ENCODE peak calls at places on chromosomes 13 and 19, in six cellular contexts. One of them, this sample, is unnamed.
A peak's percentile ranks its signal among the peaks of the same experiment; 100 is the strongest.

GRCh38 chr13:36907266-36907665 is 12.8 kb downstream of the SMAD9 start:
- DNase-seq in MM.1S: no peak
- DNase-seq in thoracic aorta: no peak
- DNase-seq in foreskin fibroblast: no peak
- DNase-seq in fibroblast of mammary gland: no peak
- DNase-seq in stomach: no peak
- DNase-seq in this sample: no peak

GRCh38 chr19:56765107-56765506 is 75.4 kb downstream of the PEG3 start:
- DNase-seq in MM.1S: no peak
- DNase-seq in thoracic aorta: no peak
- DNase-seq in foreskin fibroblast: peak; percentile 28
- DNase-seq in fibroblast of mammary gland: peak; percentile 7
- DNase-seq in stomach: peak; percentile 30
- DNase-seq in this sample: peak; percentile 23

GRCh38 chr13:108609353-108609752 is 20.1 kb upstream of the MYO16 start:
- DNase-seq in MM.1S: peak; percentile 24
- DNase-seq in thoracic aorta: no peak
- DNase-seq in foreskin fibroblast: peak; percentile 27
- DNase-seq in fibroblast of mammary gland: peak; percentile 45
- DNase-seq in stomach: no peak
- DNase-seq in this sample: no peak

GRCh38 chr13:47044842-47045241 is 148.0 kb upstream of the HTR2A start:
- DNase-seq in MM.1S: no peak
- DNase-seq in thoracic aorta: no peak
- DNase-seq in foreskin fibroblast: peak; percentile 37
- DNase-seq in fibroblast of mammary gland: peak; percentile 82
- DNase-seq in stomach: no peak
- DNase-seq in this sample: no peak

GRCh38 chr19:15129856-15130580 is 22.8 kb downstream of the SYDE1 start:
- DNase-seq in MM.1S: no peak
- DNase-seq in thoracic aorta: no peak
- DNase-seq in foreskin fibroblast: no peak
- DNase-seq in fibroblast of mammary gland: no peak
- DNase-seq in stomach: no peak
- DNase-seq in this sample: no peak

GRCh38 chr13:67235265-67235664 is 5.1 kb upstream of the PCDH9 start:
- DNase-seq in MM.1S: no peak
- DNase-seq in thoracic aorta: no peak
- DNase-seq in foreskin fibroblast: no peak
- DNase-seq in fibroblast of mammary gland: no peak
- DNase-seq in stomach: no peak
- DNase-seq in this sample: no peak

GRCh38 chr19:2428027-2428690 is 773 bp upstream of the TIMM13 start:
- DNase-seq in MM.1S: no peak
- DNase-seq in thoracic aorta: no peak
- DNase-seq in foreskin fibroblast: peak; percentile 69
- DNase-seq in fibroblast of mammary gland: peak; percentile 47
- DNase-seq in stomach: peak; percentile 41
- DNase-seq in this sample: no peak

GRCh38 chr13:114148521-114148855 is 16.1 kb upstream of the RASA3 start:
- DNase-seq in MM.1S: peak; percentile 93
- DNase-seq in thoracic aorta: no peak
- DNase-seq in foreskin fibroblast: no peak
- DNase-seq in fibroblast of mammary gland: no peak
- DNase-seq in stomach: peak; percentile 51
- DNase-seq in this sample: no peak

GRCh38 chr19:23762884-23763711 is 4.4 kb upstream of the ZNF681 start:
- DNase-seq in MM.1S: no peak
- DNase-seq in thoracic aorta: no peak
- DNase-seq in foreskin fibroblast: peak; percentile 34
- DNase-seq in fibroblast of mammary gland: peak; percentile 25
- DNase-seq in stomach: peak; percentile 90
- DNase-seq in this sample: peak; percentile 78

GRCh38 chr19:50206191-50206590 is 2.8 kb downstream of the MYH14 start:
- DNase-seq in MM.1S: no peak
- DNase-seq in thoracic aorta: no peak
- DNase-seq in foreskin fibroblast: no peak
- DNase-seq in fibroblast of mammary gland: no peak
- DNase-seq in stomach: no peak
- DNase-seq in this sample: no peak

GRCh38 chr13:99654076-99654475 is 152.8 kb downstream of the TM9SF2 start:
- DNase-seq in MM.1S: no peak
- DNase-seq in thoracic aorta: no peak
- DNase-seq in foreskin fibroblast: no peak
- DNase-seq in fibroblast of mammary gland: no peak
- DNase-seq in stomach: no peak
- DNase-seq in this sample: no peak

GRCh38 chr13:51981355-51981754 is 29.9 kb downstream of the ATP7B start:
- DNase-seq in MM.1S: no peak
- DNase-seq in thoracic aorta: no peak
- DNase-seq in foreskin fibroblast: no peak
- DNase-seq in fibroblast of mammary gland: no peak
- DNase-seq in stomach: no peak
- DNase-seq in this sample: no peak

GRCh38 chr19:1605236-1606137 is at the start of gene UQCR11:
- DNase-seq in MM.1S: peak; percentile 99
- DNase-seq in thoracic aorta: peak; percentile 90
- DNase-seq in foreskin fibroblast: peak; percentile 97
- DNase-seq in fibroblast of mammary gland: peak; percentile 95
- DNase-seq in stomach: peak; percentile 96
- DNase-seq in this sample: peak; percentile 87

GRCh38 chr19:44644391-44645016 is 794 bp downstream of the PVR start:
- DNase-seq in MM.1S: no peak
- DNase-seq in thoracic aorta: no peak
- DNase-seq in foreskin fibroblast: peak; percentile 56
- DNase-seq in fibroblast of mammary gland: peak; percentile 34
- DNase-seq in stomach: no peak
- DNase-seq in this sample: no peak

GRCh38 chr13:112962911-112963625 is 5.9 kb upstream of the MCF2L start:
- DNase-seq in MM.1S: no peak
- DNase-seq in thoracic aorta: no peak
- DNase-seq in foreskin fibroblast: no peak
- DNase-seq in fibroblast of mammary gland: no peak
- DNase-seq in stomach: no peak
- DNase-seq in this sample: no peak

GRCh38 chr19:7654401-7654800 is 14.4 kb upstream of the RETN start:
- DNase-seq in MM.1S: no peak
- DNase-seq in thoracic aorta: no peak
- DNase-seq in foreskin fibroblast: peak; percentile 65
- DNase-seq in fibroblast of mammary gland: peak; percentile 7
- DNase-seq in stomach: no peak
- DNase-seq in this sample: no peak

GRCh38 chr13:44068737-44069136 is 189.0 kb downstream of the LACC1 start:
- DNase-seq in MM.1S: no peak
- DNase-seq in thoracic aorta: no peak
- DNase-seq in foreskin fibroblast: peak; percentile 58
- DNase-seq in fibroblast of mammary gland: peak; percentile 82
- DNase-seq in stomach: no peak
- DNase-seq in this sample: no peak

GRCh38 chr13:69935043-69935442 is 172.6 kb upstream of the ATXN8OS start:
- DNase-seq in MM.1S: peak; percentile 61
- DNase-seq in thoracic aorta: no peak
- DNase-seq in foreskin fibroblast: no peak
- DNase-seq in fibroblast of mammary gland: no peak
- DNase-seq in stomach: no peak
- DNase-seq in this sample: no peak

GRCh38 chr13:58630794-58631193 is 999.2 kb downstream of the PCDH17 start:
- DNase-seq in MM.1S: no peak
- DNase-seq in thoracic aorta: no peak
- DNase-seq in foreskin fibroblast: no peak
- DNase-seq in fibroblast of mammary gland: no peak
- DNase-seq in stomach: no peak
- DNase-seq in this sample: no peak

GRCh38 chr19:45711851-45712698 is 18.6 kb downstream of the FBXO46 start:
- DNase-seq in MM.1S: no peak
- DNase-seq in thoracic aorta: no peak
- DNase-seq in foreskin fibroblast: no peak
- DNase-seq in fibroblast of mammary gland: no peak
- DNase-seq in stomach: no peak
- DNase-seq in this sample: no peak

GRCh38 chr13:100566543-100566942 is 22.0 kb downstream of the GGACT start:
- DNase-seq in MM.1S: no peak
- DNase-seq in thoracic aorta: no peak
- DNase-seq in foreskin fibroblast: peak; percentile 38
- DNase-seq in fibroblast of mammary gland: peak; percentile 38
- DNase-seq in stomach: no peak
- DNase-seq in this sample: no peak

GRCh38 chr19:13985771-13986347 is 20.3 kb downstream of the RFX1 start:
- DNase-seq in MM.1S: peak; percentile 35
- DNase-seq in thoracic aorta: no peak
- DNase-seq in foreskin fibroblast: no peak
- DNase-seq in fibroblast of mammary gland: no peak
- DNase-seq in stomach: no peak
- DNase-seq in this sample: no peak

GRCh38 chr19:5504115-5504514 is 48.9 kb downstream of the ZNRF4 start:
- DNase-seq in MM.1S: no peak
- DNase-seq in thoracic aorta: no peak
- DNase-seq in foreskin fibroblast: no peak
- DNase-seq in fibroblast of mammary gland: no peak
- DNase-seq in stomach: no peak
- DNase-seq in this sample: no peak

GRCh38 chr13:110089100-110089499 is 217.9 kb downstream of the COL4A1 start:
- DNase-seq in MM.1S: no peak
- DNase-seq in thoracic aorta: no peak
- DNase-seq in foreskin fibroblast: no peak
- DNase-seq in fibroblast of mammary gland: no peak
- DNase-seq in stomach: no peak
- DNase-seq in this sample: no peak

GRCh38 chr13:110092869-110093268 is 214.1 kb downstream of the COL4A1 start:
- DNase-seq in MM.1S: no peak
- DNase-seq in thoracic aorta: no peak
- DNase-seq in foreskin fibroblast: peak; percentile 77
- DNase-seq in fibroblast of mammary gland: peak; percentile 68
- DNase-seq in stomach: no peak
- DNase-seq in this sample: no peak

DNA sequence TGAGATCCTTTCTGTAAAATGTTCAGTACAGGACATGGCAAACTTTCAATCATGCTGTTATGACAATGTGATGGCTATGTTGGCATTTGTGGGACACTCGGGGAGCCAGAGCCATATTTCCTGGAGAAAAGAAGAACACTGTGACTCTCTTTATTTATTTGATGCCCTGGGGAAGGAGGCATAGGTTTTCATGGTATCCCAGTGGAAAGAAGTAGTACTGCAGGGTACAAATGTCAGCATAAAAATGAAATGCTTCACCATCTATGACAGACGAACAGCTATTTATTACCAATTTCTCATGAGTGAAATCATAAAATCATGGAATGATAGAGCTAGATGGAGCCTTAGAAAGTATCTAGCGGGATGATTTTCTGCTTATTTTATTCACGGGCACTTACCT is 217.1 kb downstream of the COL4A1 start:
- DNase-seq in MM.1S: no peak
- DNase-seq in thoracic aorta: no peak
- DNase-seq in foreskin fibroblast: peak; percentile 21
- DNase-seq in fibroblast of mammary gland: no peak
- DNase-seq in stomach: no peak
- DNase-seq in this sample: no peak
- TF ChIP-seq CTCF in MM.1S: peak; percentile 28
- TF ChIP-seq CTCF in thoracic aorta: peak; percentile 28
- TF ChIP-seq CTCF in foreskin fibroblast: peak; percentile 6
- TF ChIP-seq CTCF in fibroblast of mammary gland: peak; percentile 52
- TF ChIP-seq CTCF in stomach: no peak
- TF ChIP-seq CTCF in this sample: no peak

DNA sequence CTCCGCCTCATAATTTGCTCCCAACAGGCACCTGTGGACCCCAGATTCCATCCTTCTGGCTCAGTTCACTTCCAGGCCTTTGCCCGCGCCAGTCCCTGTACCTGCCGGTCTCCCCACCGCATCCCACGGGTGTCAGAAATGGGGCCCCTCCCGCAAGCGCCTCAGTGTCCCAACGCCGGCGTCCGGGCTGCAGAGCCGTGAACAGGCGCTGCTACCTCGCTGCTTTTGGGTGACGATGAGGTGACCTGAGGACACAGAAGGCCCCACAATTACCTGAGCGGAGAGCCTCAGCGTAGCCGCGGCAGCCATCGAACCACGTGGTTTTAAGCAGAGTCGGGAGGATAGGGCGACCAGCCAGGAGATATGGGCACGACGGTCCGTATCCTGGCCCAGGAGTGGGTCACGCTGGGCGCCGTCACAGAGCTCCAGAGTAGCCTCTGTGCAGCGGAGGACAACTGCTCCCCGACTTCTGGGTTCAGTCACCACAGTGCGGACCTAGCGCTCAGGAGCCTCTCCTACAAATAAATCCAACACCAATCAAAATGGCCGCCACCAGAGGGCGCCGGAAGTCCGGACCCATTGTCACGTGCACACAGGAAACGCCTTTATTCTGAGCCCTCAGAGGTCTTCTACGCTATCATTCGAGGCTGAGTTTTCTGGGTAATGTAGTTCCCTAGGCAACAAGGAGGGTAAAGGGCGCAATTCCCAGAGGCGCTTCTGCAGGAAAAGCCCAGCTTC is at the start of gene ZNF814:
- DNase-seq in MM.1S: no peak
- DNase-seq in thoracic aorta: peak; percentile 3
- DNase-seq in foreskin fibroblast: peak; percentile 91
- DNase-seq in fibroblast of mammary gland: peak; percentile 80
- DNase-seq in stomach: peak; percentile 63
- DNase-seq in this sample: peak; percentile 80
- TF ChIP-seq CTCF in MM.1S: no peak
- TF ChIP-seq CTCF in thoracic aorta: peak; percentile 26
- TF ChIP-seq CTCF in foreskin fibroblast: peak; percentile 31
- TF ChIP-seq CTCF in fibroblast of mammary gland: peak; percentile 11
- TF ChIP-seq CTCF in stomach: no peak
- TF ChIP-seq CTCF in this sample: no peak

GRCh38 chr19:38583219-38583984 is 34.4 kb downstream of the MAP4K1 start:
- DNase-seq in MM.1S: peak; percentile 66
- DNase-seq in thoracic aorta: no peak
- DNase-seq in foreskin fibroblast: no peak
- DNase-seq in fibroblast of mammary gland: no peak
- DNase-seq in stomach: no peak
- DNase-seq in this sample: peak; percentile 25
- TF ChIP-seq CTCF in MM.1S: no peak
- TF ChIP-seq CTCF in thoracic aorta: no peak
- TF ChIP-seq CTCF in foreskin fibroblast: no peak
- TF ChIP-seq CTCF in fibroblast of mammary gland: no peak
- TF ChIP-seq CTCF in stomach: no peak
- TF ChIP-seq CTCF in this sample: no peak

GRCh38 chr19:54434862-54435174 is 14.2 kb upstream of the LENG8 start:
- DNase-seq in MM.1S: no peak
- DNase-seq in thoracic aorta: no peak
- DNase-seq in foreskin fibroblast: no peak
- DNase-seq in fibroblast of mammary gland: no peak
- DNase-seq in stomach: no peak
- DNase-seq in this sample: no peak

GRCh38 chr19:54435551-54436016 is 13.4 kb upstream of the LENG8 start:
- DNase-seq in MM.1S: no peak
- DNase-seq in thoracic aorta: no peak
- DNase-seq in foreskin fibroblast: no peak
- DNase-seq in fibroblast of mammary gland: no peak
- DNase-seq in stomach: no peak
- DNase-seq in this sample: no peak

GRCh38 chr19:54436561-54437229 is 12.3 kb upstream of the LENG8 start:
- DNase-seq in MM.1S: no peak
- DNase-seq in thoracic aorta: no peak
- DNase-seq in foreskin fibroblast: no peak
- DNase-seq in fibroblast of mammary gland: no peak
- DNase-seq in stomach: no peak
- DNase-seq in this sample: no peak

GRCh38 chr19:54434112-54434861 is 14.7 kb upstream of the LENG8 start:
- DNase-seq in MM.1S: no peak
- DNase-seq in thoracic aorta: no peak
- DNase-seq in foreskin fibroblast: no peak
- DNase-seq in fibroblast of mammary gland: no peak
- DNase-seq in stomach: no peak
- DNase-seq in this sample: no peak

GRCh38 chr19:54436031-54436523 is 12.9 kb upstream of the LENG8 start:
- DNase-seq in MM.1S: no peak
- DNase-seq in thoracic aorta: no peak
- DNase-seq in foreskin fibroblast: no peak
- DNase-seq in fibroblast of mammary gland: no peak
- DNase-seq in stomach: no peak
- DNase-seq in this sample: no peak
- TF ChIP-seq CTCF in MM.1S: no peak
- TF ChIP-seq CTCF in thoracic aorta: no peak
- TF ChIP-seq CTCF in foreskin fibroblast: no peak
- TF ChIP-seq CTCF in fibroblast of mammary gland: no peak
- TF ChIP-seq CTCF in stomach: no peak
- TF ChIP-seq CTCF in this sample: no peak

This sample was measured in activated B cell treated with CpG ODN at 0.5 μM for 24 hours.